ENCODE peak calls at places on chromosomes 1 and 21, in ten cellular contexts. V is stomach, U is endothelial cell of umbilical vein, X is IMR-90, H is transverse colon, R is tibial nerve, Y is esophagus muscularis mucosa, I is Peyer's patch, Z is right lobe of liver, M is HCT116. T is an unnamed sample. For H3K27me3, the result is how much of the 10 kb centered on the place peaks cover.

GRCh38 chr1:19769211-19769932 is 30.3 kb downstream of the TMCO4 start:
- DNase-seq in V (no peak), U (no peak), X (no peak), H (no peak), R (no peak), Y (no peak), I (no peak), Z (no peak), M (no peak), T (no peak)

GRCh38 chr1:41239988-41240610 is 2.0 kb downstream of the SCMH1 start:
- DNase-seq in V (no peak), U (peak), X (peak), H (no peak), R (peak), Y (no peak), I (no peak), Z (no peak), M (no peak), T (no peak)

GRCh38 chr1:30407030-30407861 is 316.1 kb downstream of the MATN1 start:
- DNase-seq in V (peak), U (no peak), X (no peak), H (no peak), R (no peak), Y (peak), I (peak), Z (no peak), M (no peak), T (peak)

GRCh38 chr1:161200992-161201827 is 957 bp upstream of the NDUFS2 start:
- DNase-seq in V (peak), U (peak), X (peak), H (peak), R (peak), Y (peak), I (no peak), Z (peak), M (no peak), T (peak)

GRCh38 chr21:31530918-31531705 is 128.4 kb upstream of the SOD1 start:
- DNase-seq in V (peak), U (no peak), X (no peak), H (peak), R (no peak), Y (no peak), I (no peak), Z (peak), M (no peak), T (no peak)

GRCh38 chr1:100168051-100168450 is 10.0 kb downstream of the LRRC39 start:
- DNase-seq in V (no peak), U (no peak), X (no peak), H (no peak), R (no peak), Y (no peak), I (no peak), Z (no peak), M (no peak), T (no peak)

GRCh38 chr1:11339346-11340247 is 66.6 kb downstream of the UBIAD1 start:
- DNase-seq in V (no peak), U (no peak), X (no peak), H (peak), R (no peak), Y (no peak), I (no peak), Z (no peak), M (peak), T (no peak)

GRCh38 chr21:17709266-17709611 is 96.5 kb upstream of the BTG3 start:
- DNase-seq in V (no peak), U (no peak), X (no peak), H (no peak), R (no peak), Y (no peak), I (no peak), Z (no peak), M (no peak), T (no peak)

GRCh38 chr1:172421974-172422604 is 1.6 kb downstream of the C1orf105 start:
- DNase-seq in V (no peak), U (no peak), X (no peak), H (no peak), R (no peak), Y (no peak), I (no peak), Z (no peak), M (no peak), T (peak)

GRCh38 chr1:186304982-186305949 is 69.8 kb downstream of the TPR start:
- DNase-seq in V (no peak), U (peak), X (peak), H (no peak), R (no peak), Y (no peak), I (no peak), Z (no peak), M (peak), T (no peak)

GRCh38 chr1:179129702-179130473 is 48.0 kb downstream of the TOR3A start:
- DNase-seq in V (no peak), U (peak), X (peak), H (no peak), R (no peak), Y (no peak), I (no peak), Z (no peak), M (no peak), T (no peak)

GRCh38 chr1:46342084-46342656 is 1.6 kb downstream of the NSUN4 start:
- DNase-seq in V (no peak), U (no peak), X (peak), H (no peak), R (no peak), Y (no peak), I (no peak), Z (no peak), M (no peak), T (no peak)

GRCh38 chr1:96384611-96385010 is 337.0 kb upstream of the PTBP2 start:
- DNase-seq in V (no peak), U (no peak), X (no peak), H (no peak), R (no peak), Y (no peak), I (no peak), Z (no peak), M (no peak), T (no peak)

GRCh38 chr1:179015396-179015795 is 10.3 kb upstream of the FAM20B start:
- DNase-seq in V (no peak), U (no peak), X (no peak), H (no peak), R (no peak), Y (no peak), I (no peak), Z (no peak), M (no peak), T (no peak)

GRCh38 chr1:225508538-225509375 is 80.9 kb upstream of the LBR start:
- DNase-seq in V (peak), U (peak), X (peak), H (no peak), R (peak), Y (no peak), I (no peak), Z (no peak), M (peak), T (peak)

GRCh38 chr1:46274224-46275029 is 26.9 kb downstream of the RAD54L start:
- DNase-seq in V (no peak), U (no peak), X (no peak), H (no peak), R (no peak), Y (no peak), I (no peak), Z (no peak), M (no peak), T (no peak)

GRCh38 chr1:219159946-219160645 is 13.6 kb upstream of the LYPLAL1 start:
- DNase-seq in V (no peak), U (no peak), X (no peak), H (no peak), R (no peak), Y (no peak), I (no peak), Z (no peak), M (no peak), T (no peak)

GRCh38 chr1:197546989-197547388 is 228.3 kb downstream of the DENND1B start:
- DNase-seq in V (no peak), U (no peak), X (no peak), H (no peak), R (no peak), Y (no peak), I (no peak), Z (no peak), M (no peak), T (no peak)

GRCh38 chr1:192967211-192967877 is 91.8 kb downstream of the UCHL5 start:
- DNase-seq in V (no peak), U (peak), X (no peak), H (no peak), R (no peak), Y (no peak), I (no peak), Z (no peak), M (no peak), T (no peak)

GRCh38 chr1:197787056-197787455 is 11.8 kb upstream of the DENND1B start:
- DNase-seq in V (no peak), U (no peak), X (peak), H (no peak), R (no peak), Y (no peak), I (no peak), Z (no peak), M (no peak), T (no peak)

GRCh38 chr1:29703596-29703995 is 467.3 kb downstream of the PTPRU start:
- DNase-seq in V (no peak), U (peak), X (peak), H (no peak), R (peak), Y (no peak), I (no peak), Z (no peak), M (no peak), T (no peak)

GRCh38 chr21:42122398-42122797 is 51.3 kb downstream of the UMODL1 start:
- DNase-seq in V (no peak), U (no peak), X (no peak), H (no peak), R (no peak), Y (no peak), I (no peak), Z (no peak), M (no peak), T (no peak)

GRCh38 chr21:42124081-42124480 is 53.0 kb downstream of the UMODL1 start:
- DNase-seq in V (no peak), U (no peak), X (no peak), H (no peak), R (no peak), Y (no peak), I (no peak), Z (no peak), M (no peak), T (no peak)

GRCh38 chr21:42121792-42122191 is 50.7 kb downstream of the UMODL1 start:
- DNase-seq in V (peak), U (no peak), X (no peak), H (peak), R (no peak), Y (no peak), I (no peak), Z (no peak), M (no peak), T (peak)

GRCh38 chr21:42123509-42123908 is 52.4 kb downstream of the UMODL1 start:
- DNase-seq in V (no peak), U (no peak), X (no peak), H (no peak), R (no peak), Y (no peak), I (no peak), Z (no peak), M (no peak), T (peak)

GRCh38 chr21:42122808-42123207 is 51.7 kb downstream of the UMODL1 start:
- DNase-seq in V (peak), U (no peak), X (no peak), H (no peak), R (no peak), Y (no peak), I (no peak), Z (no peak), M (no peak), T (no peak)
- H3K27me3 ChIP-seq in V (under half), U (under half), X (under half), H (under half), R (half or more), Y (under half), I (under half), Z (under half), M (under half), T (half or more)

DNA sequence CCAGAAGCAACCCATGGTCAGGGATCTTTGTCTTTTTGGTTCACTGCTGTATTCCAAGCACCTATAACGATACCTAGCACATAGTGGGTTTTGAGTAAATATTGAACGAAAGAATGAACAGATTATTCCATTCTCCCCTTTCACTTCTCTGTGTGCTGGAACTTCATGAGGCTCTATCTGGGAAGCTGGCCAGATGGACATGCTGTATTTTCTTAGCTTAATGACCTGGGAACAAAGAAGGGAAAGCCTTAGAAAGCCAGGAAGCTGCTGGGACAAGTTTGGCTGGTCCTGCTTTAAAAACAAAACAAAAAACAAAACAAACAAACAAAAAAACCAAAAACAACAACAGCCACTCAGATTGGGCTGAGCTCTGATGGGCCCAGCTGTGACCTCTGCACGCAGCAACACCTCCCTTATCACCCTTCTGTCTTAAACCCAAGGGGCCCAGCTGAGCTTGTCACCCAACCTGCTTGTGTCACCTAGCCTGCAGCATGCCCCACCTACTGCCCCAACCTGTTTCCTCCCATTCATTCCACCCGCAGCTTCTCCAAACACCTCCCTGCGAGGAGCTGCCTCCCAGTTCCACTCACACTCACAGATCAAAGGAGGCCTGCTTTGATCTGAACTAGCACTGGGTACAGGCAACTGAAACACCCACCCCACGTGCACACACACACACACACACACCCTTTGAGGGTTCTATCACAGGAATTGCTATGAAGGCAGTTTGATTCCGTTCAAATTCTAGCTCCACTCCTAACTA is 37.1 kb downstream of the SLC30A1 start:
- DNase-seq in V (peak), U (peak), X (peak), H (peak), R (no peak), Y (no peak), I (no peak), Z (no peak), M (no peak), T (no peak)
- TF ChIP-seq POLR2A in V (no peak), U (no peak), X (no peak), H (no peak), R (no peak), Y (no peak), I (no peak), Z (no peak), M (no peak), T (no peak)

GRCh38 chr1:52542085-52542688 is 10.7 kb downstream of the TUT4 start:
- DNase-seq in V (no peak), U (peak), X (no peak), H (no peak), R (no peak), Y (no peak), I (no peak), Z (no peak), M (no peak), T (no peak)

GRCh38 chr1:52549267-52549666 is 3.6 kb downstream of the TUT4 start:
- DNase-seq in V (no peak), U (no peak), X (no peak), H (no peak), R (no peak), Y (no peak), I (no peak), Z (no peak), M (no peak), T (no peak)

GRCh38 chr1:52550447-52550846 is 2.4 kb downstream of the TUT4 start:
- DNase-seq in V (no peak), U (no peak), X (no peak), H (peak), R (no peak), Y (no peak), I (no peak), Z (peak), M (no peak), T (no peak)

GRCh38 chr1:52546852-52547251 is 6.0 kb downstream of the TUT4 start:
- DNase-seq in V (no peak), U (no peak), X (no peak), H (no peak), R (no peak), Y (no peak), I (no peak), Z (no peak), M (no peak), T (no peak)

GRCh38 chr1:52544665-52545525 is 8.0 kb downstream of the TUT4 start:
- DNase-seq in V (no peak), U (no peak), X (no peak), H (no peak), R (no peak), Y (no peak), I (no peak), Z (no peak), M (no peak), T (no peak)
- H3K27me3 ChIP-seq in V (under half), U (under half), X (under half), H (under half), R (under half), Y (under half), I (under half), Z (under half), M (under half), T (under half)

GRCh38 chr1:159853417-159853816 is 9.0 kb downstream of the VSIG8 start:
- DNase-seq in V (no peak), U (no peak), X (peak), H (no peak), R (no peak), Y (no peak), I (no peak), Z (no peak), M (no peak), T (no peak)

GRCh38 chr1:159855709-159856108 is 6.7 kb downstream of the VSIG8 start:
- DNase-seq in V (no peak), U (no peak), X (no peak), H (no peak), R (no peak), Y (no peak), I (no peak), Z (no peak), M (no peak), T (no peak)

GRCh38 chr1:159854101-159854692 is 8.3 kb downstream of the VSIG8 start:
- DNase-seq in V (peak), U (peak), X (no peak), H (peak), R (peak), Y (no peak), I (peak), Z (peak), M (no peak), T (peak)

GRCh38 chr1:159856576-159856975 is 5.9 kb downstream of the VSIG8 start:
- DNase-seq in V (no peak), U (no peak), X (no peak), H (no peak), R (no peak), Y (no peak), I (no peak), Z (no peak), M (no peak), T (no peak)

DNA sequence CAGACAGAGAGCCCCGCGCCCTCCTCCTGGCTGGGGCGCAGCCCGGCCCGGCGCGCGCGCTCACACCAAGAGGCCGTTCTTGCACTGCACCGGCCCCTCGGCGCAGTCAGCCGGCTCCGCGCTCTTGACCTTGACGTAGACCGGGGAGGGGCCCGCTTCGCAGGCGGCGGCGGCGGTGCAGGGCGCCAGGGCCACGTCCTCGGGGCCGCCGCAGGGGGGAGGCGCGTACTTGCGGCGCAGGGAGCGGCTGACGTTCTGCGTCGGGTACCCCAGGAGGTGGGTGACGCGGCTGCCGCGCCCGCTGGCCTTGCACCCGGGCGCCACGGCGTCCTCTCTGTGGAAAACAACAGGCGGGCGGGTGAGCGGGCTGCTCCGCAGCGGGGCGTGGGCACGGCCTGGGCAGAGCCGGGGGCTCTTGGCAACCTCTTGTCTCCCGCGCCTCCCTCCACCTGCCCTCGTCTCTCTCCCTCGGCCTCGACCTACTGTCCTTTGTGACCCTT is 7.7 kb downstream of the VSIG8 start:
- DNase-seq in V (peak), U (peak), X (peak), H (peak), R (peak), Y (peak), I (peak), Z (peak), M (peak), T (peak)
- TF ChIP-seq POLR2A in V (no peak), U (peak), X (peak), H (peak), R (peak), Y (peak), I (peak), Z (peak), M (peak), T (no peak)

DNA sequence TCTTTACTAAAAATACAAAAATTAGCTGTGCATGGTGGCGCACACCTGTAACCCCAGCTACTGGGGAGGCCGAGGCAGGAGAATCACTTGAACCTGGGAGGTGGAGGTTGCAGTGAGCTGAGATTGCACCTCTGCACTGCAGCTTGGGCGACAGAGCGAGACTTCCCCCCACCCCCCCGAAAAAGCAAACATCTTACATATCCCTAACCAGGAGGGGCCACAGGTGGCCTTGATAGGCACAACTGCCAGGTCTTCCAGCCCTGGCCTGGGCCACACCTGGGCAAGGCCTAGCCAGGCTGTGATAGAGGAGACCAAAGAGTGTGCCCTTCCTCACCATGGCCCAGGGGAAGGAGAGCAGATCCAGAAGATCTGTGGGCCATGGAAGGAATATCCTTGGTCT is 28.6 kb upstream of the POU3F1 start:
- DNase-seq in V (no peak), U (no peak), X (no peak), H (no peak), R (no peak), Y (no peak), I (no peak), Z (no peak), M (no peak), T (no peak)
- H3K27me3 ChIP-seq in V (under half), U (under half), X (under half), H (under half), R (under half), Y (under half), I (under half), Z (under half), M (under half), T (under half)